ENCODE peak calls at places on chromosomes 3 and 15, in six cellular contexts. A is DND-41; U is CD8-positive, alpha-beta memory T cell; M is lung; C is SJSA1; S is breast epithelium. P is an unnamed sample.

GRCh38 chr3:124431585-124431984 is 298.7 kb upstream of the UMPS start:
- DNase-seq in C (no peak), M (no peak), S (no peak), U (no peak), A (no peak), P (no peak)

GRCh38 chr3:127985655-127986225 is 66.5 kb upstream of the SEC61A1 start:
- DNase-seq in U (no peak), A (no peak), S (no peak), C (no peak), M (peak; percentile 13), P (no peak)

GRCh38 chr15:23548071-23548470 is 17.4 kb upstream of the MKRN3 start:
- DNase-seq in M (no peak), A (no peak), S (no peak), U (no peak), C (no peak), P (no peak)

GRCh38 chr3:192933779-192934456 is 16.3 kb upstream of the MB21D2 start:
- DNase-seq in A (no peak), M (no peak), U (no peak), S (no peak), C (no peak), P (no peak)

GRCh38 chr15:41801850-41802455 is 25.9 kb upstream of the JMJD7 start:
- DNase-seq in S (no peak), A (no peak), C (no peak), M (no peak), U (no peak), P (no peak)

GRCh38 chr3:180804871-180805430 is 107.5 kb upstream of the FXR1 start:
- DNase-seq in C (peak; percentile 19), M (no peak), U (no peak), A (no peak), S (no peak), P (no peak)

GRCh38 chr15:25787855-25788521 is 75.1 kb downstream of the ATP10A start:
- DNase-seq in M (peak; percentile 68), C (peak; percentile 64), A (no peak), S (no peak), U (no peak), P (no peak)

GRCh38 chr3:187352581-187353575 is 15.3 kb upstream of the RTP4 start:
- DNase-seq in S (no peak), U (no peak), C (no peak), A (no peak), M (no peak), P (no peak)

GRCh38 chr15:40923551-40923950 is 5.6 kb upstream of the DLL4 start:
- DNase-seq in C (no peak), M (no peak), A (no peak), U (no peak), S (no peak), P (no peak)

GRCh38 chr3:142971431-142971830 is 8.0 kb upstream of the PAQR9 start:
- DNase-seq in M (no peak), C (no peak), A (no peak), S (no peak), U (no peak), P (no peak)

GRCh38 chr3:133943639-133944131 is 48.0 kb upstream of the RAB6B start:
- DNase-seq in C (peak; percentile 80), S (no peak), A (peak; percentile 23), U (no peak), M (no peak), P (no peak)

DNA sequence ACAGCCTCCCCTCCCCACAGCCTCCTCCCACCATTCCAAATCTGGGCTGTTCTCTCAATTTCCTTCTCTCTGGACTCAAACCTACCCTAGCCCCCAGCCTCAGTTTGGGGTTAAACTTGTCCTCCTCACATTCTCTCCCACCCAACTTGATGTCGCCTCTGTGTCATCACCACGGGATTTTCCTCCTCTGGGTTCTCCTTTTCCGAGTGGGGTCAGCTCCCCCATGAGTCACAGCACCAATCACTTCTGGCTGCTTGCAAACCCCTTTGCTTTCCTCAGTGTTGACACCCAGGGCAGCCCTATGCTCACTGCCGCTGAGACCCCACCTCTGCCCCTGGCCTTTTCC is 453 bp downstream of the CCR5AS start:
- DNase-seq in A (no peak), C (no peak), M (no peak), S (no peak), U (no peak), P (no peak)
- H3K4me3 ChIP-seq in A (no peak overlapping the region), C (no peak overlapping the region), M (peak overlapping the region; percentile 6), S (no peak overlapping the region), U (peak overlapping the region; percentile 57), P (no peak overlapping the region)

DNA sequence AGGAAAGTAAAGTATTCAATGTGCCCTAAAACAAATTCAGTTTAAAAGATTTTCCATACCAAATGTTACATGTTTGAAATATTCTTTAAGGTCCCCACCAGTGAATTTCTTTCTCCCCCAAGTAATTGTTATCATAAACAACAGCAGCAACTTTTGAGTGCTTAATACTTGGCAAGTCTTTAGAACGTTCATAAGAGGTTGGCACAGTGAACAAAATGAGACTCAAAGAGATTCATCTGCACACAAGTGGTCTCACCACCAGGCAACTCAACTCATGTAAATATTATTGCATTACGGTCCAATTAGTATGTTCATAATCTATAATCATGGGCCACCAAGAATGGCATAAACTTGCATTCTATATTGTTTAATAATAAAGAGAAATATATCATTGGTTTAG is 98.7 kb downstream of the TBL1XR1 start:
- DNase-seq in C (no peak), A (no peak), U (no peak), S (no peak), M (no peak), P (no peak)
- H3K4me3 ChIP-seq in C (no peak overlapping the region), A (no peak overlapping the region), U (no peak overlapping the region), S (no peak overlapping the region), M (no peak overlapping the region), P (no peak overlapping the region)

DNA sequence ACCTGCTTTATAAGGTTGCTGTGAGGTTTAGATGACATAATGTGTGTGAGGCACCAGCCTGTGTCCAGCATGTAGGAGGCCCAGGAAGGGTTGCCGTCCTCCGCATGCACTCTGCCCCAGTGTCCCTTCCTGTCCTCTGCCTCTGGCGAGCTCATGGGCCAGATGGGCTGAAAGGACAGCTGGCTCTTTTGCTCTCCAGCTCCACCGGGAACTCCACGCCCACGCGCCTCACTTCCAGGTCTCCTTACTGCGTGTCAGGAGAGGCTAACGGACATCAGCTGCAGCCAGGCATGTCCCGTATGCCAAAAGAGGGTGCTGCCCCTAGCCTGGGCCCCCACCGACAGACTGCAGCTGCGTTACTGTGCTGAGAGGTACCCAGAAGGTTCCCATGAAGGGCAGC is 12.2 kb downstream of the MUC20 start:
- DNase-seq in C (no peak), S (no peak), U (no peak), M (no peak), A (no peak), P (peak; percentile 53)
- H3K4me3 ChIP-seq in C (no peak overlapping the region), S (no peak overlapping the region), U (no peak overlapping the region), M (no peak overlapping the region), A (no peak overlapping the region), P (no peak overlapping the region)

DNA sequence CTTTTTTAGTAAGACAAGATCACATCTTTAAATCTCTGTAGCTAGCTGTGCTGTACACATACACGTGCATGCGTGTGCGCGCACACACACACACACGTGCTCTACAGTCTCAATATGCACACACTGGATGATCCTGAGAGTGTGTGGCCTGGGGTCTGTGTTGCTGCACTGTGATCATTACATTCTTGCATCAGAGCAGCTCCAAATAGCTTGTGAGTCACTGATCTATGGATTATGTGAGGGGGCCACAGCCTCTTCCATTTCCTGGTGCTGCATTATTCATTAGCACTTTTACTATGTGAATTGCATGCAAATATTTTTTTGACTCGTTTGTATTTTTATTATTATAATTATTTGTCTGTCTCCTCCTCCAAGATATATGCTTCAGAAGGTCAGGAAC is 34.6 kb downstream of the MCTP2 start:
- DNase-seq in M (no peak), C (no peak), A (no peak), U (no peak), S (no peak), P (no peak)
- H3K4me3 ChIP-seq in M (no peak overlapping the region), C (no peak overlapping the region), A (no peak overlapping the region), U (no peak overlapping the region), S (no peak overlapping the region), P (no peak overlapping the region)

GRCh38 chr3:147389265-147390175 is 16.8 kb downstream of the ZIC4 start:
- DNase-seq in M (no peak), C (no peak), S (no peak), A (no peak), U (no peak), P (no peak)

GRCh38 chr3:147393261-147393964 is 12.9 kb downstream of the ZIC4 start:
- DNase-seq in M (no peak), S (no peak), C (peak; percentile 58), U (no peak), A (no peak), P (no peak)

GRCh38 chr3:147390589-147391569 is 15.5 kb downstream of the ZIC4 start:
- DNase-seq in U (no peak), A (no peak), C (no peak), M (no peak), S (no peak), P (no peak)

GRCh38 chr3:147392083-147392916 is 14.0 kb downstream of the ZIC4 start:
- DNase-seq in C (peak; percentile 54), U (no peak), M (no peak), S (no peak), A (no peak), P (no peak)

DNA sequence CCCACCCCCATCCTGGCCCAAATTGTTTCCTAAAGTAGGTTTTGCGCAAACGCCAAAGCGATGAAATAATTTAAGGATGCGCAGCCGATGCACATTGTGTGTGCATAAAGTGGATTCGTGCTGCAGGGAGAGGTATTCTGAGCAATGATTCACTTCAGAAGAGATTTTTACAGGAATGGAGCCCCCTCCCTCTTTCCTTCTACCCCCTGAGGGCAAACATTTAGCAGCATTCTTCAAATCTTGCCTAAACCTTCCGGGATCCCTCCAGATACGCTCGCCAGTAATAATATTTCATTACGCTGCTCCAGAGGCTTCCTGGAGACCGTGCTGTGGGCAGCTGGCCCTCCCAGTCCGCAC is 14.6 kb downstream of the ZIC4 start:
- DNase-seq in M (no peak), C (no peak), U (no peak), A (no peak), S (no peak), P (no peak)
- H3K4me3 ChIP-seq in M (no peak overlapping the region), C (peak overlapping the region; percentile 52), U (no peak overlapping the region), A (no peak overlapping the region), S (peak overlapping the region; percentile 28), P (peak overlapping the region; percentile 47)

GRCh38 chr3:67946446-67946845 is 292.0 kb upstream of the SUCLG2 start:
- DNase-seq in C (no peak), A (no peak), M (no peak), U (no peak), S (no peak), P (no peak)

GRCh38 chr3:67943546-67943945 is 289.1 kb upstream of the SUCLG2 start:
- DNase-seq in C (no peak), U (no peak), S (no peak), A (no peak), M (no peak), P (no peak)

DNA sequence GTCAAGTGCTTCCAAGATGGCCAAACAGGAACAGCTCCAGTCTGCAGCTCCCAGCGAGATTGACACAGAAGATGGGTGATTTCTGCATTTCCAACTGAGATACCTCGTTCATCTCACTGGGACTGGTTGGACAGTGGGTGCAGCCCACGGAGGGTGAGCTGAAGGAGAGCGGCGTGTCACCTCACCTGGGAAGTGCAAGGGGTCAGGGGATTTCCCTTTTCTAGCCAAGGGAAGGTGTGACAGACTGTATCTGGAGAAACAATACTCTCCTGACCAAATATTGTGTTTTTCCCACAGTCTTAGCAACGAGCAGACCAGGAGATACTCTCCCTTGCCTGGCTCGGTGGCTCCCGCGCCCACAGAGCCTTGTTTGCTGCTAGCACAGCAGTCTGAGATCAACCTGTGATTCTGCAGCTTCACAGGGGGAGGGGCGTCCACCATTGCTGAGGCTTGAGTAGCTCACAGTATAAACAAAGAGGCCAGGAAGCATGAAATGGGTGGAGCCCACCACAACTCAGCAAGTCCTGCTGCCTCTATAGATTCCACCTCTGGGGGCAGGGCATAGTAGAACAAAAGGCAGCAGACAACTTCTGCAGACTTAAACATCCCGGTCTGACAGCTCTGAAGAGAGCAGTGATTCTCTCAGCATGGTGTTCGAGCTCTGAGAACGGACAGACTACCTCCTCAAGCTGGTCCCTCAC is 293.5 kb upstream of the SUCLG2 start:
- DNase-seq in U (peak; percentile 82), M (no peak), A (peak; percentile 21), S (no peak), C (no peak), P (no peak)
- H3K4me3 ChIP-seq in U (peak overlapping the region; percentile 61), M (no peak overlapping the region), A (no peak overlapping the region), S (no peak overlapping the region), C (no peak overlapping the region), P (no peak overlapping the region)

P was measured in right lobe of liver.